ENCODE peak calls at places on chromosome X, in ten cellular contexts. J is psoas muscle, X is GM20000, I is K562, L is lung, A is WTC11, V is WERI-Rb-1, U is AG09309, S is endodermal cell, K is left lung. E is an unnamed sample.

GRCh38 chrX:24245201-24245600 is 68.7 kb downstream of the SUPT20HL2 start:
- DNase-seq in J (no peak), X (no peak), I (no peak), L (no peak), A (no peak), V (peak), U (peak), S (peak), K (no peak), E (no peak)

GRCh38 chrX:24659106-24659505 is 12.0 kb upstream of the PCYT1B start:
- DNase-seq in J (no peak), X (no peak), I (no peak), L (no peak), A (no peak), V (no peak), U (no peak), S (no peak), K (no peak), E (no peak)

GRCh38 chrX:83916525-83916924 is 55.6 kb downstream of the CYLC1 start:
- DNase-seq in J (no peak), X (peak), I (peak), L (no peak), A (peak), V (peak), U (no peak), S (peak), K (no peak), E (peak)

GRCh38 chrX:48576108-48576507 is 1.8 kb downstream of the RBM3 start:
- DNase-seq in J (no peak), X (no peak), I (peak), L (no peak), A (no peak), V (no peak), U (no peak), S (no peak), K (no peak), E (no peak)

GRCh38 chrX:10602646-10603045 is 17.7 kb downstream of the MID1 start:
- DNase-seq in J (no peak), X (no peak), I (no peak), L (no peak), A (no peak), V (no peak), U (no peak), S (no peak), K (no peak), E (no peak)

GRCh38 chrX:95885074-95885473 is 799.6 kb upstream of the DIAPH2 start:
- DNase-seq in J (no peak), X (no peak), I (no peak), L (no peak), A (no peak), V (no peak), U (no peak), S (no peak), K (no peak), E (no peak)

GRCh38 chrX:10676239-10676971 is 56.0 kb upstream of the MID1 start:
- DNase-seq in J (no peak), X (no peak), I (no peak), L (no peak), A (peak), V (no peak), U (no peak), S (peak), K (no peak), E (no peak)

GRCh38 chrX:6782831-6783230 is 247.9 kb upstream of the VCX3A start:
- DNase-seq in J (no peak), X (no peak), I (no peak), L (no peak), A (no peak), V (no peak), U (no peak), S (no peak), K (no peak), E (no peak)

GRCh38 chrX:48736303-48736702 is 25.2 kb upstream of the GLOD5 start:
- DNase-seq in J (no peak), X (no peak), I (no peak), L (no peak), A (no peak), V (no peak), U (no peak), S (no peak), K (no peak), E (no peak)

GRCh38 chrX:11465648-11466411 is 172.6 kb downstream of the AMELX start:
- DNase-seq in J (no peak), X (no peak), I (no peak), L (no peak), A (no peak), V (no peak), U (no peak), S (no peak), K (no peak), E (no peak)

GRCh38 chrX:45009371-45010000 is 136.5 kb downstream of the KDM6A start:
- DNase-seq in J (no peak), X (no peak), I (no peak), L (no peak), A (no peak), V (no peak), U (no peak), S (no peak), K (no peak), E (no peak)

GRCh38 chrX:6678313-6678712 is 143.4 kb upstream of the VCX3A start:
- DNase-seq in J (no peak), X (no peak), I (no peak), L (no peak), A (no peak), V (no peak), U (no peak), S (no peak), K (no peak), E (no peak)

GRCh38 chrX:77436271-77436670 is 10.9 kb upstream of the FGF16 start:
- DNase-seq in J (no peak), X (no peak), I (no peak), L (no peak), A (no peak), V (no peak), U (no peak), S (no peak), K (no peak), E (no peak)

GRCh38 chrX:34332336-34332735 is 200.2 kb upstream of the FAM47A start:
- DNase-seq in J (no peak), X (no peak), I (no peak), L (no peak), A (no peak), V (no peak), U (no peak), S (no peak), K (no peak), E (no peak)

GRCh38 chrX:68647156-68647957 is at the start of gene STARD8:
- DNase-seq in J (peak), X (no peak), I (peak), L (no peak), A (peak), V (peak), U (no peak), S (peak), K (peak), E (no peak)

GRCh38 chrX:111013778-111014455 is 82.1 kb upstream of the PAK3 start:
- DNase-seq in J (no peak), X (no peak), I (no peak), L (no peak), A (no peak), V (no peak), U (no peak), S (no peak), K (no peak), E (no peak)

GRCh38 chrX:15505104-15505503 is 4.5 kb downstream of the BMX start:
- DNase-seq in J (no peak), X (no peak), I (no peak), L (no peak), A (no peak), V (no peak), U (no peak), S (no peak), K (no peak), E (no peak)

GRCh38 chrX:41276661-41277506 is 57.1 kb upstream of the DDX3X start:
- DNase-seq in J (no peak), X (peak), I (no peak), L (no peak), A (no peak), V (no peak), U (no peak), S (peak), K (no peak), E (no peak)

GRCh38 chrX:64204701-64205440 is 637 bp downstream of the AMER1 start:
- DNase-seq in J (peak), X (peak), I (peak), L (peak), A (peak), V (peak), U (no peak), S (peak), K (peak), E (peak)

GRCh38 chrX:154490021-154490413 is 412 bp downstream of the SLC10A3 start:
- DNase-seq in J (no peak), X (peak), I (no peak), L (no peak), A (no peak), V (no peak), U (no peak), S (peak), K (no peak), E (no peak)

GRCh38 chrX:150526692-150527091 is 41.7 kb upstream of the MTM1 start:
- DNase-seq in J (no peak), X (no peak), I (no peak), L (no peak), A (no peak), V (no peak), U (no peak), S (no peak), K (no peak), E (no peak)

DNA sequence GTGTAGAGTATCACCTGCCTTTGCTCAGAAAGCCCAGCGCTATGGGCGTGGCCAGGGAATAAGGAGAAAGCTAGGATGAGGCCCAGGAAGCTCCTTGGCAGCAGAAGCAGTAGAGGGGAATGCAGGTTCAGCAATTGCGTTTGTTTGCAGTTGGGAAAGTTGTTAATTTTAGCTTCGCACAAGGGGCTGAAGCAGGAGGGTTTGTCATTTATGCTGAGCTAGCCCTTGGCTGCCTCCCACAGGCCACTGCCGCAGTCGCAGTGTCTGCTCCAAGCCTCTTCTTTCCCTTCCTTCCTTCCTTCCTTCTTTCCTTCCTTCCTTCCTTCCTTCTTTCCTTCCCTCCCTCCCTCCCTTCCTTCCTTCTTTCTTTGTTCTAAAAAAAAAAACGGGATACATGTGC is 21.5 kb downstream of the FRMPD3 start:
- DNase-seq in J (no peak), X (no peak), I (no peak), L (no peak), A (no peak), V (no peak), U (no peak), S (peak), K (no peak), E (no peak)
- TF ChIP-seq CTCF in J (no peak), X (no peak), I (peak), L (no peak), A (no peak), V (peak), U (no peak), S (peak), K (no peak), E (no peak)

GRCh38 chrX:71184803-71185495 is 38.1 kb upstream of the GJB1 start:
- DNase-seq in J (no peak), X (no peak), I (no peak), L (peak), A (no peak), V (no peak), U (no peak), S (no peak), K (no peak), E (no peak)
- TF ChIP-seq CTCF in J (no peak), X (no peak), I (no peak), L (no peak), A (no peak), V (no peak), U (no peak), S (no peak), K (no peak), E (no peak)

GRCh38 chrX:152806035-152806434 is 24.5 kb downstream of the CETN2 start:
- DNase-seq in J (no peak), X (no peak), I (no peak), L (no peak), A (no peak), V (no peak), U (no peak), S (no peak), K (no peak), E (no peak)

GRCh38 chrX:152814048-152814447 is 16.5 kb downstream of the CETN2 start:
- DNase-seq in J (no peak), X (no peak), I (no peak), L (no peak), A (no peak), V (no peak), U (no peak), S (no peak), K (no peak), E (no peak)

GRCh38 chrX:152813211-152813610 is 17.3 kb downstream of the CETN2 start:
- DNase-seq in J (no peak), X (no peak), I (no peak), L (no peak), A (no peak), V (no peak), U (no peak), S (no peak), K (no peak), E (no peak)

DNA sequence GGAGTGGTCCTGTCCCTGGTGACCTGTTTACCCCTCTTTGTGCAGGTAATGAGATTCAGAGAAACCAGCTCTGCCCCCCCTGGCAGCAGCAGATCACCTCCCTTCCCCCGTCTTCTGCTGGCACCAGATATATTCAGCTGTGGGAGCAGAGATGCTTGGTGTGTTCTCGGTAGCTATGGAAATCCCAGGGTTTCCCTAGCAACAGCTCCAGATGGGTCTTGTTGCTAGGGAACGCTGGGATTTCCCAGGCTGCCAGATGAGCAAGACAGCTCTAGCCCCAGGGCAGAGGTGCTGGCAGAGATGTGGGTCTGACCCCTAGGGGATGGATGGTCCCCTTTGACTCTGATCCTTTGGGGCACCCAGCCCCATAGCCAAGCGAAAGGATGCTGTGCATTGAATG is 20.2 kb downstream of the CETN2 start:
- DNase-seq in J (no peak), X (no peak), I (no peak), L (no peak), A (peak), V (no peak), U (no peak), S (no peak), K (no peak), E (no peak)
- TF ChIP-seq CTCF in J (no peak), X (no peak), I (no peak), L (no peak), A (no peak), V (no peak), U (no peak), S (no peak), K (no peak), E (no peak)

GRCh38 chrX:8748855-8749254 is 16.9 kb upstream of the ANOS1 start:
- DNase-seq in J (no peak), X (peak), I (peak), L (no peak), A (no peak), V (no peak), U (no peak), S (peak), K (no peak), E (peak)
- TF ChIP-seq CTCF in J (peak), X (no peak), I (peak), L (no peak), A (no peak), V (peak), U (peak), S (peak), K (peak), E (peak)

GRCh38 chrX:43949669-43950068 is 23.5 kb downstream of the NDP start:
- DNase-seq in J (no peak), X (peak), I (no peak), L (no peak), A (peak), V (peak), U (no peak), S (peak), K (no peak), E (no peak)
- TF ChIP-seq CTCF in J (peak), X (no peak), I (peak), L (peak), A (no peak), V (peak), U (peak), S (peak), K (peak), E (peak)

GRCh38 chrX:87338510-87338909 is 179.1 kb upstream of the KLHL4 start:
- DNase-seq in J (no peak), X (no peak), I (no peak), L (no peak), A (no peak), V (no peak), U (no peak), S (no peak), K (no peak), E (no peak)
- TF ChIP-seq CTCF in J (peak), X (no peak), I (no peak), L (no peak), A (no peak), V (no peak), U (no peak), S (peak), K (no peak), E (peak)

GRCh38 chrX:85897376-85898110 is 149.8 kb downstream of the CHM start:
- DNase-seq in J (no peak), X (no peak), I (peak), L (no peak), A (no peak), V (peak), U (no peak), S (no peak), K (no peak), E (no peak)
- TF ChIP-seq CTCF in J (no peak), X (no peak), I (no peak), L (no peak), A (no peak), V (no peak), U (no peak), S (no peak), K (no peak), E (no peak)

E was measured in GM10248.